ENCODE peak calls at places on chromosomes 3 and 15, in seven cellular contexts. E is breast epithelium, A is right lobe of liver, I is A549, T is uterus, N is gastrocnemius medialis, R is ovary. O is an unnamed sample.

GRCh38 chr3:167066977-167067843 is 312.9 kb downstream of the ZBBX start:
- DNase-seq in I (no peak), R (no peak), T (no peak), E (no peak), A (no peak), N (no peak), O (no peak)

GRCh38 chr15:63938486-63939061 is 104.8 kb upstream of the HERC1 start:
- DNase-seq in I (no peak), A (no peak), N (no peak), E (no peak), T (no peak), R (no peak), O (peak)

GRCh38 chr15:77219846-77220245 is 148.9 kb upstream of the TSPAN3 start:
- DNase-seq in E (no peak), N (no peak), T (no peak), R (no peak), A (no peak), I (no peak), O (no peak)

GRCh38 chr15:75532413-75533250 is 46.5 kb downstream of the PTPN9 start:
- DNase-seq in R (peak), T (peak), I (peak), A (peak), N (peak), E (peak), O (no peak)

GRCh38 chr3:174495928-174496327 is 363.2 kb upstream of the NAALADL2 start:
- DNase-seq in N (no peak), I (no peak), E (no peak), T (no peak), A (peak), R (no peak), O (no peak)

GRCh38 chr3:37240170-37240945 is 66.0 kb upstream of the LRRFIP2 start:
- DNase-seq in E (no peak), T (no peak), R (no peak), N (no peak), A (no peak), I (no peak), O (no peak)

GRCh38 chr15:47908950-47909670 is 191.8 kb downstream of the SEMA6D start:
- DNase-seq in N (no peak), R (no peak), T (no peak), I (no peak), E (no peak), A (no peak), O (no peak)

GRCh38 chr15:83305696-83306291 is 21.3 kb upstream of the BNC1 start:
- DNase-seq in A (no peak), I (no peak), R (no peak), E (peak), T (no peak), N (no peak), O (peak)

GRCh38 chr15:65981837-65982696 is 112.8 kb downstream of the RAB11A start:
- DNase-seq in A (no peak), N (no peak), R (no peak), I (peak), E (no peak), T (no peak), O (peak)

GRCh38 chr3:179189764-179190163 is 41.6 kb downstream of the PIK3CA start:
- DNase-seq in I (no peak), N (no peak), R (no peak), T (no peak), E (no peak), A (no peak), O (no peak)

GRCh38 chr3:158005391-158006100 is 100.7 kb downstream of the SHOX2 start:
- DNase-seq in A (no peak), R (no peak), I (no peak), T (no peak), N (no peak), E (no peak), O (no peak)

GRCh38 chr15:83655237-83655616 is 1.3 kb downstream of the ADAMTSL3 start:
- DNase-seq in A (no peak), I (no peak), R (no peak), T (no peak), N (no peak), E (no peak), O (no peak)

GRCh38 chr15:71093089-71094024 is 21.9 kb upstream of the THSD4 start:
- DNase-seq in T (no peak), N (no peak), I (peak), E (peak), R (no peak), A (no peak), O (peak)

GRCh38 chr3:10635446-10636076 is 130.2 kb upstream of the ATP2B2 start:
- DNase-seq in E (no peak), R (no peak), A (no peak), I (no peak), T (no peak), N (no peak), O (no peak)

GRCh38 chr3:124592658-124593441 is 137.4 kb upstream of the UMPS start:
- DNase-seq in N (no peak), I (no peak), T (no peak), E (peak), R (no peak), A (peak), O (no peak)

GRCh38 chr15:70260580-70260979 is 162.9 kb upstream of the TLE3 start:
- DNase-seq in N (no peak), A (no peak), I (no peak), T (no peak), E (no peak), R (no peak), O (no peak)

GRCh38 chr3:88882121-88882520 is 225.3 kb upstream of the EPHA3 start:
- DNase-seq in R (no peak), A (no peak), I (no peak), N (no peak), T (no peak), E (no peak), O (no peak)

GRCh38 chr3:13461169-13462124 is 18.7 kb upstream of the HDAC11 start:
- DNase-seq in N (no peak), E (no peak), I (peak), T (no peak), R (peak), A (peak), O (no peak)

GRCh38 chr15:81950841-81951414 is 94.9 kb downstream of the MEX3B start:
- DNase-seq in E (no peak), I (no peak), T (no peak), N (no peak), R (no peak), A (no peak), O (no peak)

GRCh38 chr3:192171213-192171612 is 556.1 kb downstream of the FGF12 start:
- DNase-seq in A (no peak), I (no peak), R (no peak), T (no peak), E (no peak), N (no peak), O (no peak)

GRCh38 chr3:127689266-127689860 is 16.6 kb downstream of the ABTB1 start:
- DNase-seq in I (no peak), R (peak), E (no peak), N (no peak), T (peak), A (peak), O (no peak)

GRCh38 chr3:171115667-171116066 is 89.1 kb upstream of the SLC2A2 start:
- DNase-seq in E (no peak), T (no peak), I (no peak), A (no peak), R (no peak), N (no peak), O (no peak)

GRCh38 chr3:179811321-179812095 is 158.7 kb downstream of the USP13 start:
- DNase-seq in A (no peak), E (no peak), T (no peak), I (peak), R (no peak), N (no peak), O (no peak)

GRCh38 chr3:128539376-128539775 is 46.4 kb upstream of the GATA2 start:
- DNase-seq in A (no peak), R (no peak), E (no peak), I (no peak), N (no peak), T (no peak), O (no peak)

GRCh38 chr3:184334470-184335158 is 2.8 kb upstream of the FAM131A start:
- DNase-seq in N (no peak), I (peak), A (no peak), R (no peak), T (no peak), E (no peak), O (no peak)

GRCh38 chr3:196120291-196120951 is 38.5 kb upstream of the TFRC start:
- DNase-seq in I (no peak), E (no peak), N (no peak), A (no peak), R (peak), T (no peak), O (no peak)

GRCh38 chr3:179653777-179654117 is 907 bp downstream of the USP13 start:
- DNase-seq in E (no peak), A (no peak), N (no peak), T (no peak), I (peak), R (peak), O (peak)

GRCh38 chr3:34298668-34299067 is 500.2 kb downstream of the PDCD6IP start:
- DNase-seq in A (no peak), T (no peak), R (no peak), I (no peak), N (no peak), E (no peak), O (no peak)

GRCh38 chr3:32901005-32901932 is 50.2 kb upstream of the CCR4 start:
- DNase-seq in R (no peak), T (no peak), I (no peak), N (no peak), A (no peak), E (no peak), O (no peak)

GRCh38 chr3:48919215-48920138 is 835 bp downstream of the ARIH2 start:
- DNase-seq in R (no peak), A (peak), E (no peak), I (peak), T (no peak), N (no peak), O (peak)

GRCh38 chr3:159929181-159929893 is 59.3 kb upstream of the IL12A start:
- DNase-seq in I (peak), N (no peak), A (no peak), E (no peak), R (no peak), T (no peak), O (no peak)

GRCh38 chr3:134326760-134327593 is 47.3 kb downstream of the AMOTL2 start:
- DNase-seq in A (no peak), T (peak), E (peak), N (peak), R (no peak), I (no peak), O (peak)

GRCh38 chr3:43688245-43688650 is 2.5 kb upstream of the ABHD5 start:
- DNase-seq in R (no peak), N (no peak), E (no peak), A (no peak), T (no peak), I (no peak), O (no peak)

GRCh38 chr3:105905328-105905727 is 36.5 kb upstream of the CBLB start:
- DNase-seq in R (no peak), A (no peak), I (no peak), E (no peak), N (no peak), T (no peak), O (no peak)

GRCh38 chr15:89937365-89938355 is 24.9 kb upstream of the ARPIN start:
- DNase-seq in E (no peak), A (no peak), T (no peak), I (no peak), N (no peak), R (no peak), O (no peak)

GRCh38 chr3:35483131-35483530 is 156.2 kb upstream of the ARPP21 start:
- DNase-seq in E (no peak), A (no peak), R (no peak), I (no peak), N (no peak), T (no peak), O (no peak)
- TF ChIP-seq POLR2A in E (no peak), A (no peak), R (no peak), I (no peak), N (no peak), T (no peak), O (no peak)

DNA sequence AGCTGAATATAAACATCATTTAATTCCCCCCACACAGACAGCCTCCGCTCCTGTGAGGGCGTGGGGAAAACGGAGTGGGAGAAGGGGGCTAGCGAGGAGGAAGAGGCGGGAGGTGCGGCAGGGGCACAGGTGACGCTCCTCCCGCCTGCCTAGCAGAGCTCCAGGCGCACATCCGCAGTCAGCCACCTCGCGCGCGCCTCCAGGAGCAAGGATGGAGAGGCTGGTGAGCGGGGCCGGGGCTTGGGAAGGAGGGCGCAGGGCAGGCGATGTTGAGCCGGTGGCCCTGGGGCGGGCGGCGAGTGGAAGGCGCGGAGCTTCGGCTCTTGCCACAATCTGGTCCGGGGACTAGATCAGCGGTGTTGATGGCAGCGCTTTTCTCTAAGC is at the start of gene CD200:
- DNase-seq in N (no peak), T (peak), R (peak), I (no peak), A (peak), E (peak), O (no peak)
- TF ChIP-seq POLR2A in N (no peak), T (peak), R (peak), I (no peak), A (no peak), E (no peak), O (no peak)

GRCh38 chr3:87088984-87089841 is 98.3 kb upstream of the VGLL3 start:
- DNase-seq in R (peak), A (peak), I (peak), T (peak), E (peak), N (peak), O (peak)
- TF ChIP-seq POLR2A in R (no peak), A (peak), I (peak), T (no peak), E (no peak), N (no peak), O (no peak)

GRCh38 chr15:73081321-73081958 is 29.2 kb downstream of the NEO1 start:
- DNase-seq in E (no peak), N (no peak), I (peak), A (no peak), R (no peak), T (no peak), O (no peak)
- TF ChIP-seq POLR2A in E (no peak), N (no peak), I (no peak), A (no peak), R (no peak), T (no peak), O (no peak)

GRCh38 chr15:32641517-32642059 is at the start of gene SCG5:
- DNase-seq in N (no peak), A (no peak), I (no peak), R (no peak), E (no peak), T (peak), O (no peak)

GRCh38 chr15:32636410-32636809 is 5.1 kb upstream of the SCG5 start:
- DNase-seq in E (no peak), T (no peak), N (no peak), R (no peak), A (no peak), I (no peak), O (no peak)

GRCh38 chr15:32637704-32638103 is 3.8 kb upstream of the SCG5 start:
- DNase-seq in I (no peak), E (no peak), A (no peak), R (no peak), N (no peak), T (no peak), O (no peak)

GRCh38 chr15:32642667-32643425 is 1.3 kb downstream of the SCG5 start:
- DNase-seq in T (no peak), I (no peak), E (no peak), R (no peak), N (no peak), A (no peak), O (no peak)

GRCh38 chr15:32636908-32637567 is 4.5 kb upstream of the SCG5 start:
- DNase-seq in E (no peak), A (no peak), I (no peak), R (no peak), N (no peak), T (no peak), O (no peak)
- TF ChIP-seq POLR2A in E (no peak), A (no peak), I (no peak), R (no peak), N (no peak), T (no peak), O (no peak)

DNA sequence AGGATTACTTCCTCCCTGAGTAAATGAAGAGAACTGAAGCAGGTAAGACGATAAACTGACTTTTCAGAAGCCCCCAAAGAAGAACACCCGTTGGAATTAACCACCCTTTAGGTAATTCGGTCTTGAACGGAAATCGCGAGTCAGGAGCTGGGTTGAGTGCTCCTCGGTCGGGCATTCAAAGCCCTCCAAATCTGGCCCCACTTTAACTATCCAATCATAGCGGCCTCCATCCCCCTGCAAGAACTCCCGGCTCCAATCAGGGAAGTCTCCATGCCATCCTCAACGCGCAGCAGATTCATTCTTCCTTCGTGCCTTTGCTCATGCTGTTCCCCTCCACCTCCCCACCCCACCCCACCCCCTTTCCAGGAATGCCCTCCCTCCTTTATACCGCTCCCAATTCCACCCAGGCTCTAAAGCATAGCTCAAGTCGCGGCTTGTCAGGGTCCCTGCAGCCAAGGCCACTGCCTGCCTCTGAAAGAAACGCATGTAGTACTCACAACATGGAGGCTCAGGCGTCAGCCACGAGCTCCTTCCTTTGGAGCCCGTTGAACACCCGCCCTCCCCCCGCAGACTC is 645 bp upstream of the RFX7 start:
- DNase-seq in R (peak), E (peak), N (peak), A (peak), T (peak), I (peak), O (peak)
- TF ChIP-seq POLR2A in R (no peak), E (no peak), N (no peak), A (no peak), T (no peak), I (peak), O (no peak)

DNA sequence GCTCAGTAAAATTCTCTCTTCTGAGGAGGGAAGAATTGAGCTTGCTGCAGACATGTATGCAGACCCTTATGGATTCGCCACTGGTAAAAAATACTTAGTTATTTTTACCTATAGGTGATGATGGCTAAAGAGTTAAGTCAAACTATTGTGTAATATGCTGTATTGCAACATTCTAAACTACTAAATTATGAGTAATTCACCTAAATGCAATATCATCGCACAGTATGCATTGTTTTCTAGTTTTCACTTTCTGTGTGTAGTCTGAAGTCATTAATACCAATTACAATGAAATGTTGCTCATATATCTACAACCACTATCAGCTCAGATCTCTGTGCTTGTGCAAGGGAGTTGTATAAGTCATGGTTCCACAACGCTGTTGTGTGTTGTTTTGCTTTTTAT is 48.7 kb upstream of the ROBO2 start:
- DNase-seq in T (no peak), I (no peak), R (no peak), E (no peak), A (no peak), N (no peak), O (no peak)
- TF ChIP-seq POLR2A in T (no peak), I (no peak), R (no peak), E (no peak), A (no peak), N (no peak), O (no peak)

GRCh38 chr15:93241696-93242585 is 152.9 kb upstream of the RGMA start:
- DNase-seq in N (no peak), A (no peak), T (no peak), E (no peak), R (no peak), I (no peak), O (peak)
- TF ChIP-seq POLR2A in N (no peak), A (no peak), T (no peak), E (no peak), R (no peak), I (no peak), O (no peak)

GRCh38 chr3:53180305-53181023 is 19.5 kb downstream of the PRKCD start:
- DNase-seq in A (no peak), E (no peak), N (no peak), R (no peak), I (no peak), T (no peak), O (no peak)

GRCh38 chr3:53181528-53181927 is 20.5 kb downstream of the PRKCD start:
- DNase-seq in I (no peak), E (no peak), A (no peak), N (no peak), R (no peak), T (no peak), O (no peak)

GRCh38 chr3:53179580-53179979 is 18.6 kb downstream of the PRKCD start:
- DNase-seq in T (no peak), A (no peak), R (no peak), E (no peak), I (no peak), N (no peak), O (no peak)

GRCh38 chr3:53182759-53183355 is 21.8 kb downstream of the PRKCD start:
- DNase-seq in T (no peak), A (no peak), I (no peak), N (no peak), E (no peak), R (no peak), O (no peak)

DNA sequence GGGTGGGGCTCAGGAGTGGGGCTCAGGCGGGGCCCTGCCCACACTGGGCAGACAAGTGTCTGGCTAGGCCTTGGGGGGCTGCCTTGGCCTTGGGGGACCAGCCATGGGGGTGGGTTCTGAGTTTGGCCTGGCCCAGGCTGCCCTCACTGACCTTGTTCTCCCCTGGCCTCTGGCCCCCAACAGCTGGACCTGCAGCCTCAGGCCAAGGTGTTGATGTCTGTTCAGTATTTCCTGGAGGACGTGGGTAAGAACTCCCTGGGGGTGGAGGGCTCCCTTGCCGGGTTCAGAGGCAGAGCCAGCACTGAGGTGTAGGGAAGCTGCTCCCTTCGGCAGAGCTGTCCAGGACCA is 20.0 kb downstream of the PRKCD start:
- DNase-seq in I (no peak), E (no peak), T (no peak), N (no peak), A (no peak), R (no peak), O (no peak)
- TF ChIP-seq POLR2A in I (no peak), E (no peak), T (no peak), N (no peak), A (no peak), R (no peak), O (no peak)